ENCODE peak calls at places on chromosomes 11 and 22, in nine cellular contexts. Z is RWPE1, R is lower leg skin, F is pancreas, I is AG10803, T is transverse colon, N is neural crest cell, V is osteocyte, X is fibroblast of villous mesenchyme. S is an unnamed sample.

GRCh38 chr22:36369922-36370781 is 17.6 kb downstream of the MYH9 start:
- DNase-seq in N (no peak), R (no peak), V (no peak), Z (no peak), X (no peak), F (peak; percentile 57), T (peak; percentile 80), I (no peak), S (no peak)

GRCh38 chr22:18078329-18079041 is 695 bp downstream of the PEX26 start:
- DNase-seq in Z (peak; percentile 24), N (no peak), F (peak; percentile 60), X (peak; percentile 36), V (no peak), I (peak; percentile 40), R (no peak), T (peak; percentile 60), S (no peak)

GRCh38 chr11:129286813-129287212 is 88.8 kb upstream of the BARX2 start:
- DNase-seq in I (no peak), V (no peak), R (no peak), N (no peak), T (no peak), X (peak; percentile 40), Z (no peak), F (no peak), S (no peak)

GRCh38 chr11:60887531-60887930 is 18.9 kb downstream of the PRPF19 start:
- DNase-seq in Z (no peak), F (peak; percentile 44), T (peak; percentile 60), X (peak; percentile 53), N (no peak), R (no peak), V (no peak), I (peak; percentile 41), S (no peak)

GRCh38 chr11:34468209-34468841 is 29.6 kb downstream of the CAT start:
- DNase-seq in T (peak; percentile 13), I (peak; percentile 12), V (no peak), R (no peak), X (peak; percentile 34), Z (peak; percentile 43), F (peak; percentile 35), N (no peak), S (no peak)

GRCh38 chr11:47560431-47560830 is 5.0 kb upstream of the PTPMT1 start:
- DNase-seq in V (no peak), N (no peak), T (no peak), F (no peak), X (peak; percentile 23), Z (no peak), R (no peak), I (peak; percentile 36), S (no peak)

GRCh38 chr11:122863704-122864326 is 18.7 kb upstream of the JHY start:
- DNase-seq in V (no peak), R (no peak), F (peak; percentile 49), Z (peak; percentile 63), T (peak; percentile 47), N (peak; percentile 45), I (peak; percentile 46), X (peak; percentile 56), S (no peak)

GRCh38 chr11:57643802-57644201 is 5.9 kb downstream of the YPEL4 start:
- DNase-seq in F (no peak), T (no peak), N (no peak), R (no peak), I (no peak), Z (no peak), X (peak; percentile 38), V (no peak), S (no peak)

GRCh38 chr11:1233351-1234053 is 10.6 kb downstream of the MUC5B start:
- DNase-seq in R (no peak), I (no peak), T (peak; percentile 81), Z (no peak), V (no peak), X (no peak), N (no peak), F (no peak), S (peak; percentile 8)

GRCh38 chr11:57458060-57458409 is 2.3 kb upstream of the RTN4RL2 start:
- DNase-seq in X (no peak), V (no peak), F (no peak), N (no peak), I (no peak), R (no peak), Z (no peak), T (no peak), S (no peak)

GRCh38 chr22:39110631-39111561 is 13.9 kb downstream of the APOBEC3H start:
- DNase-seq in X (no peak), T (no peak), V (no peak), Z (no peak), N (no peak), R (no peak), I (no peak), F (no peak), S (no peak)

GRCh38 chr11:34564807-34565241 is 51.2 kb upstream of the ELF5 start:
- DNase-seq in T (no peak), R (no peak), F (no peak), Z (no peak), I (no peak), N (no peak), V (peak; percentile 53), X (no peak), S (no peak)

GRCh38 chr22:46843691-46844297 is 81.3 kb downstream of the TBC1D22A start:
- DNase-seq in R (no peak), N (no peak), Z (no peak), I (peak; percentile 81), F (no peak), T (no peak), V (no peak), X (no peak), S (no peak)

GRCh38 chr22:46846154-46846831 is 83.8 kb downstream of the TBC1D22A start:
- DNase-seq in N (no peak), V (peak; percentile 40), F (no peak), Z (peak; percentile 30), X (no peak), R (no peak), I (no peak), T (no peak), S (no peak)

GRCh38 chr22:46846832-46847355 is 84.4 kb downstream of the TBC1D22A start:
- DNase-seq in R (no peak), N (no peak), Z (no peak), F (no peak), I (no peak), V (peak; percentile 77), T (no peak), X (no peak), S (no peak)

GRCh38 chr22:46844606-46845210 is 82.3 kb downstream of the TBC1D22A start:
- DNase-seq in Z (no peak), X (no peak), N (no peak), T (no peak), R (no peak), I (no peak), F (no peak), V (no peak), S (no peak)

GRCh38 chr22:46845281-46846153 is 83.1 kb downstream of the TBC1D22A start:
- DNase-seq in X (peak; percentile 63), T (no peak), R (no peak), V (peak; percentile 80), Z (no peak), F (no peak), N (no peak), I (peak; percentile 61), S (no peak)
- TF ChIP-seq CTCF in X (peak; percentile 58), T (peak; percentile 19), R (no peak), V (peak; percentile 64), Z (peak; percentile 35), F (no peak), N (peak; percentile 65), I (peak; percentile 70), S (peak; percentile 10)

DNA sequence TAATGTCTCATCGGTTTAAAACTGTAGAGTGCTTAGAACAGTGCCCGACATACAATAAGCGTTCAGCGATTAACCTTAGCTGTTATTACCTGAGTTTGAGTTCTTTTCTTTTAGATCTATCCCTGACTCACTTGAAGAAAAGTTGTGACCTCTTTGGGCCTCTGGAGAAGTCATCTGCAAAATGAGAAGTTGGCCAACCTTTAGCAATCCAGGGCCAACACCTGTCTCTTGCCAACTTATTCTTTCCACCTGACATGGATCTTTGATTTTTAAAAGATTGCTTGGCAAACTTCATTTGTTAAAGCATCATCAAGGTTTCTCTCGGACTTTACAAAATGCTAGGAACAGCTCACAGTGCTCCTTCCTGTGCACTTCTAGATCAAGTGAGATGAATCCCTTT is 89.3 kb downstream of the CCDC81 start:
- DNase-seq in Z (no peak), X (no peak), I (no peak), F (no peak), V (no peak), R (no peak), N (no peak), T (no peak), S (no peak)
- TF ChIP-seq CTCF in Z (no peak), X (no peak), I (no peak), F (no peak), V (no peak), R (no peak), N (no peak), T (no peak), S (no peak)

DNA sequence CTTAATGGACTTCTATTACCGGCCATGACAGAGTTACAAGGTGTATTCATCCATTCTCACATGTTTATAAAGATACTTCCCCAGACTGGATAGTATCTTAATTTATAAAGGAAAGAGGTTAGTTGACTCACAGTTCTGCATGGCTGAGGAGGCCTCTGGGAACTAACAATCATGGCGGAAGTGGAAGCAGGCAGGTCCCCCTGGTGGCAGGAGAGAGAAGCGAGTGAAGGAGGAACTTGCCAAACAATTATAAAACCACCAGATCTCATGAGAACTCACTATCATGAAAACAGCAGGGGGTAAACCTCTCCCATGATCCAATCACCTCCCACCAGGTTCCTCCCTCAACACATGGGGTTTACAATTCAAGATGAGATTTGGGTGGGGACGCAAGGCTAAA is 170.0 kb upstream of the PDGFD start:
- DNase-seq in T (no peak), Z (no peak), V (no peak), F (no peak), X (no peak), R (no peak), N (no peak), I (no peak), S (no peak)
- TF ChIP-seq CTCF in T (peak; percentile 17), Z (no peak), V (no peak), F (no peak), X (peak; percentile 32), R (no peak), N (peak; percentile 48), I (peak; percentile 13), S (no peak)

GRCh38 chr22:25900880-25901279 is 158.9 kb downstream of the MYO18B start:
- DNase-seq in N (no peak), R (no peak), V (no peak), T (no peak), F (no peak), Z (no peak), I (no peak), X (no peak), S (no peak)

GRCh38 chr22:25896592-25896991 is 154.6 kb downstream of the MYO18B start:
- DNase-seq in X (no peak), R (no peak), T (no peak), N (no peak), Z (no peak), F (no peak), V (no peak), I (no peak), S (no peak)

GRCh38 chr22:25900390-25900789 is 158.4 kb downstream of the MYO18B start:
- DNase-seq in N (no peak), R (no peak), Z (no peak), F (no peak), V (peak; percentile 32), I (no peak), T (no peak), X (no peak), S (no peak)

GRCh38 chr22:25899566-25899965 is 157.6 kb downstream of the MYO18B start:
- DNase-seq in X (no peak), N (no peak), R (no peak), T (no peak), I (no peak), V (peak; percentile 30), F (no peak), Z (no peak), S (no peak)

GRCh38 chr22:25898707-25899365 is 156.8 kb downstream of the MYO18B start:
- DNase-seq in T (no peak), Z (no peak), V (peak; percentile 56), N (peak; percentile 14), F (no peak), R (no peak), I (no peak), X (no peak), S (no peak)
- TF ChIP-seq CTCF in T (no peak), Z (no peak), V (no peak), N (peak; percentile 50), F (no peak), R (no peak), I (no peak), X (no peak), S (peak; percentile 33)

S was measured in D721Med.